ENCODE peak calls at places on chromosomes 7 and 10, in six cellular contexts. One of them, this sample, is unnamed. For H3K4me1, the result is how much of the 10 kb centered on the place peaks cover.

GRCh38 chr10:110774069-110775021 is 97.4 kb upstream of the PDCD4 start:
- DNase-seq in heart left ventricle: no peak
- DNase-seq in IMR-90: peak
- DNase-seq in tibial nerve: no peak
- DNase-seq in sigmoid colon: no peak
- DNase-seq in esophagus squamous epithelium: no peak
- DNase-seq in this sample: no peak

GRCh38 chr10:35331894-35332640 is 4.2 kb upstream of the CCNY start:
- DNase-seq in IMR-90: peak
- DNase-seq in esophagus squamous epithelium: no peak
- DNase-seq in tibial nerve: no peak
- DNase-seq in heart left ventricle: no peak
- DNase-seq in sigmoid colon: peak
- DNase-seq in this sample: no peak

GRCh38 chr10:70300908-70301597 is 17.2 kb upstream of the NPFFR1 start:
- DNase-seq in tibial nerve: no peak
- DNase-seq in IMR-90: no peak
- DNase-seq in esophagus squamous epithelium: no peak
- DNase-seq in sigmoid colon: no peak
- DNase-seq in heart left ventricle: no peak
- DNase-seq in this sample: no peak

GRCh38 chr10:49183596-49184542 is 4.3 kb downstream of the TMEM273 start:
- DNase-seq in sigmoid colon: no peak
- DNase-seq in esophagus squamous epithelium: no peak
- DNase-seq in heart left ventricle: no peak
- DNase-seq in tibial nerve: no peak
- DNase-seq in IMR-90: no peak
- DNase-seq in this sample: no peak

GRCh38 chr10:74628136-74628535 is 198.3 kb upstream of the KAT6B start:
- DNase-seq in heart left ventricle: no peak
- DNase-seq in IMR-90: peak
- DNase-seq in tibial nerve: no peak
- DNase-seq in sigmoid colon: no peak
- DNase-seq in esophagus squamous epithelium: no peak
- DNase-seq in this sample: no peak

GRCh38 chr7:76372984-76373833 is 14.4 kb upstream of the YWHAG start:
- DNase-seq in tibial nerve: no peak
- DNase-seq in IMR-90: peak
- DNase-seq in heart left ventricle: no peak
- DNase-seq in esophagus squamous epithelium: no peak
- DNase-seq in sigmoid colon: no peak
- DNase-seq in this sample: no peak

GRCh38 chr10:5528989-5529701 is 4.4 kb downstream of the CALML3 start:
- DNase-seq in IMR-90: no peak
- DNase-seq in esophagus squamous epithelium: no peak
- DNase-seq in tibial nerve: no peak
- DNase-seq in heart left ventricle: no peak
- DNase-seq in sigmoid colon: peak
- DNase-seq in this sample: no peak

GRCh38 chr10:76026931-76027330 is 595.5 kb downstream of the LRMDA start:
- DNase-seq in IMR-90: no peak
- DNase-seq in heart left ventricle: no peak
- DNase-seq in esophagus squamous epithelium: no peak
- DNase-seq in sigmoid colon: no peak
- DNase-seq in tibial nerve: no peak
- DNase-seq in this sample: no peak

GRCh38 chr10:17435187-17435586 is 19.2 kb downstream of the ST8SIA6 start:
- DNase-seq in heart left ventricle: no peak
- DNase-seq in esophagus squamous epithelium: no peak
- DNase-seq in tibial nerve: no peak
- DNase-seq in sigmoid colon: no peak
- DNase-seq in IMR-90: no peak
- DNase-seq in this sample: no peak

GRCh38 chr10:96690755-96691730 is 29.3 kb downstream of the PIK3AP1 start:
- DNase-seq in esophagus squamous epithelium: no peak
- DNase-seq in heart left ventricle: no peak
- DNase-seq in IMR-90: peak
- DNase-seq in tibial nerve: no peak
- DNase-seq in sigmoid colon: no peak
- DNase-seq in this sample: no peak
- H3K4me1 ChIP-seq in esophagus squamous epithelium: under half
- H3K4me1 ChIP-seq in heart left ventricle: under half
- H3K4me1 ChIP-seq in IMR-90: under half
- H3K4me1 ChIP-seq in tibial nerve: under half
- H3K4me1 ChIP-seq in sigmoid colon: under half
- H3K4me1 ChIP-seq in this sample: under half

GRCh38 chr7:41696323-41696916 is 6.5 kb downstream of the INHBA start:
- DNase-seq in tibial nerve: peak
- DNase-seq in heart left ventricle: peak
- DNase-seq in esophagus squamous epithelium: no peak
- DNase-seq in IMR-90: peak
- DNase-seq in sigmoid colon: peak
- DNase-seq in this sample: peak
- TF ChIP-seq POLR2A in tibial nerve: no peak
- TF ChIP-seq POLR2A in heart left ventricle: no peak
- TF ChIP-seq POLR2A in esophagus squamous epithelium: no peak
- TF ChIP-seq POLR2A in IMR-90: peak
- TF ChIP-seq POLR2A in sigmoid colon: no peak
- TF ChIP-seq POLR2A in this sample: no peak

GRCh38 chr10:21021843-21022594 is 124.9 kb upstream of the NEBL start:
- DNase-seq in IMR-90: no peak
- DNase-seq in esophagus squamous epithelium: no peak
- DNase-seq in tibial nerve: no peak
- DNase-seq in sigmoid colon: no peak
- DNase-seq in heart left ventricle: no peak
- DNase-seq in this sample: no peak
- TF ChIP-seq CTCF in IMR-90: no peak
- TF ChIP-seq CTCF in esophagus squamous epithelium: no peak
- TF ChIP-seq CTCF in tibial nerve: no peak
- TF ChIP-seq CTCF in sigmoid colon: no peak
- TF ChIP-seq CTCF in heart left ventricle: no peak
- TF ChIP-seq CTCF in this sample: peak

GRCh38 chr10:114655671-114656070 is 2.4 kb downstream of the ABLIM1 start:
- DNase-seq in tibial nerve: no peak
- DNase-seq in sigmoid colon: no peak
- DNase-seq in esophagus squamous epithelium: no peak
- DNase-seq in heart left ventricle: no peak
- DNase-seq in IMR-90: no peak
- DNase-seq in this sample: no peak
- H3K4me1 ChIP-seq in tibial nerve: under half
- H3K4me1 ChIP-seq in sigmoid colon: under half
- H3K4me1 ChIP-seq in esophagus squamous epithelium: under half
- H3K4me1 ChIP-seq in heart left ventricle: half or more
- H3K4me1 ChIP-seq in IMR-90: under half
- H3K4me1 ChIP-seq in this sample: under half

DNA sequence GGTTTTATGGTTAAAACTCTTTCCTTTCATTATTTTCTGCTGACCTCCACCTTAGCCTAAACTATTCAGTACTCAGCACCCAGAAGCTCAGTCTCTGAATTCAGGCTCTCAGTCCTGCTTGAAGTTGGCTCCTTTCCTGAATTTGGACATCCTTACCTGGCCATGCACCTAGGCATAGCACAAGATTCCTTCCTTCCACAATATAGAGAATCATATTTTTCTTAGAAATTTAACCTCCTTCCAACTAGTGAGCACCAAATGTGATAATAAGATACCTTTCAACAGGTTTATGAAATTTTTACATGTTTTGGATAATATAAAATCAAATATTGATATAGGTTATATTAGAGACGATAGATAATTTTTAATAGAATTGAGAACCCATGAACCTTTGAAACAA is 905.6 kb upstream of the GHITM start:
- DNase-seq in IMR-90: no peak
- DNase-seq in tibial nerve: no peak
- DNase-seq in sigmoid colon: no peak
- DNase-seq in esophagus squamous epithelium: no peak
- DNase-seq in heart left ventricle: no peak
- DNase-seq in this sample: no peak
- TF ChIP-seq POLR2A in IMR-90: no peak
- TF ChIP-seq POLR2A in tibial nerve: no peak
- TF ChIP-seq POLR2A in sigmoid colon: no peak
- TF ChIP-seq POLR2A in esophagus squamous epithelium: no peak
- TF ChIP-seq POLR2A in heart left ventricle: no peak
- TF ChIP-seq POLR2A in this sample: no peak

GRCh38 chr7:112898432-112899290 is 108.5 kb upstream of the TMEM168 start:
- DNase-seq in IMR-90: peak
- DNase-seq in heart left ventricle: no peak
- DNase-seq in sigmoid colon: no peak
- DNase-seq in tibial nerve: peak
- DNase-seq in esophagus squamous epithelium: no peak
- DNase-seq in this sample: no peak
- TF ChIP-seq CTCF in IMR-90: peak
- TF ChIP-seq CTCF in heart left ventricle: peak
- TF ChIP-seq CTCF in sigmoid colon: peak
- TF ChIP-seq CTCF in tibial nerve: peak
- TF ChIP-seq CTCF in esophagus squamous epithelium: peak
- TF ChIP-seq CTCF in this sample: peak